ENCODE peak calls at places on chromosomes 6 and 20, in five cellular contexts. M is fibroblast of lung; I is CD8-positive, alpha-beta memory T cell; W is esophagus squamous epithelium; D is lung. B is an unnamed sample. For H3K4me1, the result is how much of the 10 kb centered on the place peaks cover.

GRCh38 chr20:25148181-25148981 is 47.1 kb upstream of the ENTPD6 start:
- DNase-seq in M (peak), I (peak), W (no peak), D (peak), B (peak)

GRCh38 chr6:168908166-168908565 is 345.5 kb downstream of the THBS2 start:
- DNase-seq in M (peak), I (no peak), W (no peak), D (no peak), B (no peak)

GRCh38 chr20:20489054-20489453 is 121.2 kb downstream of the INSM1 start:
- DNase-seq in M (peak), I (no peak), W (no peak), D (no peak), B (no peak)

GRCh38 chr6:788058-788457 is 95.1 kb upstream of the EXOC2 start:
- DNase-seq in M (no peak), I (peak), W (no peak), D (no peak), B (no peak)

GRCh38 chr6:109024368-109024767 is 70.3 kb downstream of the SESN1 start:
- DNase-seq in M (peak), I (no peak), W (no peak), D (no peak), B (no peak)

GRCh38 chr20:40470313-40471260 is 218.4 kb downstream of the MAFB start:
- DNase-seq in M (no peak), I (no peak), W (no peak), D (no peak), B (no peak)

GRCh38 chr6:148309301-148309700 is 33.3 kb upstream of the SASH1 start:
- DNase-seq in M (no peak), I (no peak), W (no peak), D (no peak), B (no peak)

GRCh38 chr6:143822584-143823024 is 20.5 kb upstream of the LTV1 start:
- DNase-seq in M (peak), I (no peak), W (no peak), D (no peak), B (no peak)

GRCh38 chr6:41375598-41376151 is 40.3 kb downstream of the NCR2 start:
- DNase-seq in M (no peak), I (no peak), W (no peak), D (no peak), B (no peak)

GRCh38 chr6:17159240-17159639 is 57.4 kb downstream of the STMND1 start:
- DNase-seq in M (no peak), I (no peak), W (no peak), D (no peak), B (no peak)

GRCh38 chr20:48149887-48150286 is 364.6 kb upstream of the SULF2 start:
- DNase-seq in M (no peak), I (no peak), W (no peak), D (no peak), B (no peak)

GRCh38 chr6:41705329-41705995 is 29.9 kb downstream of the TFEB start:
- DNase-seq in M (no peak), I (no peak), W (no peak), D (no peak), B (peak)

GRCh38 chr20:51534764-51535386 is 7.6 kb downstream of the NFATC2 start:
- DNase-seq in M (no peak), I (no peak), W (no peak), D (no peak), B (no peak)

GRCh38 chr6:19554356-19555225 is 282.6 kb upstream of the ID4 start:
- DNase-seq in M (peak), I (no peak), W (no peak), D (no peak), B (no peak)

GRCh38 chr20:34977365-34978091 is 21.9 kb downstream of the MYH7B start:
- DNase-seq in M (no peak), I (no peak), W (no peak), D (no peak), B (peak)

DNA sequence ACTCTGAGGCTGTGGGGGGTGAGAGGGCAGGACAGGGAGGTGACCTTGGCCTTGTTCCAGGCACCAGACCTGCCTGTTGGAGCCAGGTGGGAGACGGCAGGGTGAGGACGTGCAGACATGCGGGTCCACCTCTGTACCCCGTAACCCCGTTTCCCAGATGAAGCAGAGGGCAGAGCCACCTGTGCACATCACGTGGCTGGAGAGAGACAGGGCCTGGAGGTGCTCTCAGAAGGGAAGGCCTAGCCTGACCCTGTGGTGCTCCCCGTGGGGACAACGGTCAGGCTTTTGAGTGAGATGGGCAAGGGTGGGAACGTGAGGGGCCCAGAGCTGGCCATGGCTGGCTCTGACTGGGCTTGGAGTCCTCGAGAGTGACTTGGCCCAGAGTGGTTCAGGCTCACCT is 6.6 kb downstream of the NTSR1 start:
- DNase-seq in M (no peak), I (no peak), W (no peak), D (no peak), B (no peak)
- H3K4me1 ChIP-seq in M (under half), I (under half), W (under half), D (under half), B (under half)

GRCh38 chr20:3900187-3900604 is 11.0 kb downstream of the PANK2 start:
- DNase-seq in M (peak), I (no peak), W (no peak), D (no peak), B (no peak)
- H3K4me1 ChIP-seq in M (under half), I (half or more), W (under half), D (under half), B (half or more)

GRCh38 chr6:163960128-163960527 is 545.6 kb downstream of the QKI start:
- DNase-seq in M (no peak), I (no peak), W (no peak), D (no peak), B (no peak)

GRCh38 chr6:163956571-163957407 is 542.3 kb downstream of the QKI start:
- DNase-seq in M (peak), I (peak), W (peak), D (peak), B (peak)

GRCh38 chr6:163955131-163955530 is 540.6 kb downstream of the QKI start:
- DNase-seq in M (peak), I (no peak), W (no peak), D (no peak), B (no peak)

GRCh38 chr6:163955752-163956151 is 541.2 kb downstream of the QKI start:
- DNase-seq in M (no peak), I (no peak), W (no peak), D (no peak), B (no peak)

GRCh38 chr6:163958646-163959045 is 544.1 kb downstream of the QKI start:
- DNase-seq in M (peak), I (no peak), W (no peak), D (no peak), B (no peak)
- H3K4me1 ChIP-seq in M (under half), I (under half), W (under half), D (under half), B (under half)

DNA sequence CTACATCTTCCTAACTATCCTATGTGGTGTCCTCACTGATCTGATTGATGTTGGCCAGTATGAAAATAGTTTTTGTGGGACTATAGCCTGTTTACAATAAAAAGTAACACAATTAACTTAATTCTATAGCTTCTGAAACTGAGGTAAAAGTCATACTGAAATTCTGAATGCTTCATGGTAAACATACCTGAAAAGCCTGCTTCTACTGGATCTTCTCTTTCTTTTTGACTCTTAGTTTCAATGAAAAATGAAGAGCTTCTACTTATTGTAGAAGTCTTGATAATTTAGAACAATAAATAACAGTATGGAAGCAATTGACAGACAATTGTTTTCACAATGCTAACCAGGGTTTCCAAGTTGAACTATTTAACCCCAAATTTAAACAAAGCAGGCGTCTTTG is 383.9 kb upstream of the MMS22L start:
- DNase-seq in M (no peak), I (no peak), W (no peak), D (no peak), B (no peak)
- H3K4me1 ChIP-seq in M (under half), I (under half), W (under half), D (under half), B (under half)

B was measured in spleen.